ENCODE peak calls at places on chromosomes 11 and 22, in eight cellular contexts. One of them, this sample, is unnamed.

GRCh38 chr22:47808886-47809620 is 1046.6 kb downstream of the TBC1D22A start:
- DNase-seq in PC-9: no peak
- DNase-seq in thoracic aorta: no peak
- DNase-seq in AG04450: no peak
- DNase-seq in tibial artery: no peak
- DNase-seq in epithelial cell of proximal tubule: no peak
- DNase-seq in adrenal gland: peak; percentile 20
- DNase-seq in retinal pigment epithelial cell: no peak
- DNase-seq in this sample: no peak

GRCh38 chr11:77332259-77332658 is 30.8 kb upstream of the GDPD4 start:
- DNase-seq in PC-9: no peak
- DNase-seq in thoracic aorta: no peak
- DNase-seq in AG04450: no peak
- DNase-seq in tibial artery: no peak
- DNase-seq in epithelial cell of proximal tubule: no peak
- DNase-seq in adrenal gland: no peak
- DNase-seq in retinal pigment epithelial cell: no peak
- DNase-seq in this sample: no peak

GRCh38 chr11:57172031-57172430 is 9.7 kb upstream of the LRRC55 start:
- DNase-seq in PC-9: no peak
- DNase-seq in thoracic aorta: no peak
- DNase-seq in AG04450: no peak
- DNase-seq in tibial artery: no peak
- DNase-seq in epithelial cell of proximal tubule: no peak
- DNase-seq in adrenal gland: no peak
- DNase-seq in retinal pigment epithelial cell: no peak
- DNase-seq in this sample: no peak

GRCh38 chr22:45629469-45630089 is 42.1 kb upstream of the ATXN10 start:
- DNase-seq in PC-9: no peak
- DNase-seq in thoracic aorta: no peak
- DNase-seq in AG04450: no peak
- DNase-seq in tibial artery: no peak
- DNase-seq in epithelial cell of proximal tubule: no peak
- DNase-seq in adrenal gland: no peak
- DNase-seq in retinal pigment epithelial cell: no peak
- DNase-seq in this sample: no peak

GRCh38 chr11:9704620-9705019 is 40.7 kb downstream of the SWAP70 start:
- DNase-seq in PC-9: no peak
- DNase-seq in thoracic aorta: no peak
- DNase-seq in AG04450: no peak
- DNase-seq in tibial artery: no peak
- DNase-seq in epithelial cell of proximal tubule: no peak
- DNase-seq in adrenal gland: no peak
- DNase-seq in retinal pigment epithelial cell: no peak
- DNase-seq in this sample: no peak

GRCh38 chr22:20488946-20489345 is 6.6 kb downstream of the KLHL22 start:
- DNase-seq in PC-9: no peak
- DNase-seq in thoracic aorta: no peak
- DNase-seq in AG04450: no peak
- DNase-seq in tibial artery: no peak
- DNase-seq in epithelial cell of proximal tubule: no peak
- DNase-seq in adrenal gland: no peak
- DNase-seq in retinal pigment epithelial cell: no peak
- DNase-seq in this sample: no peak

GRCh38 chr11:34512810-34513673 is 552 bp downstream of the ELF5 start:
- DNase-seq in PC-9: peak; percentile 73
- DNase-seq in thoracic aorta: no peak
- DNase-seq in AG04450: no peak
- DNase-seq in tibial artery: no peak
- DNase-seq in epithelial cell of proximal tubule: no peak
- DNase-seq in adrenal gland: peak; percentile 69
- DNase-seq in retinal pigment epithelial cell: no peak
- DNase-seq in this sample: peak; percentile 89

GRCh38 chr11:64428685-64429084 is 69.7 kb downstream of the RPS6KA4 start:
- DNase-seq in PC-9: no peak
- DNase-seq in thoracic aorta: no peak
- DNase-seq in AG04450: no peak
- DNase-seq in tibial artery: no peak
- DNase-seq in epithelial cell of proximal tubule: no peak
- DNase-seq in adrenal gland: no peak
- DNase-seq in retinal pigment epithelial cell: no peak
- DNase-seq in this sample: no peak

GRCh38 chr11:121244861-121245260 is 47.7 kb upstream of the SC5D start:
- DNase-seq in PC-9: no peak
- DNase-seq in thoracic aorta: no peak
- DNase-seq in AG04450: no peak
- DNase-seq in tibial artery: no peak
- DNase-seq in epithelial cell of proximal tubule: no peak
- DNase-seq in adrenal gland: no peak
- DNase-seq in retinal pigment epithelial cell: no peak
- DNase-seq in this sample: no peak

GRCh38 chr11:134244593-134244992 is 8.6 kb downstream of the THYN1 start:
- DNase-seq in PC-9: no peak
- DNase-seq in thoracic aorta: no peak
- DNase-seq in AG04450: no peak
- DNase-seq in tibial artery: no peak
- DNase-seq in epithelial cell of proximal tubule: no peak
- DNase-seq in adrenal gland: no peak
- DNase-seq in retinal pigment epithelial cell: no peak
- DNase-seq in this sample: peak; percentile 9

GRCh38 chr22:30208631-30209603 is 37.6 kb downstream of the LIF start:
- DNase-seq in PC-9: peak; percentile 84
- DNase-seq in thoracic aorta: peak; percentile 65
- DNase-seq in AG04450: peak; percentile 86
- DNase-seq in tibial artery: peak; percentile 88
- DNase-seq in epithelial cell of proximal tubule: no peak
- DNase-seq in adrenal gland: peak; percentile 92
- DNase-seq in retinal pigment epithelial cell: no peak
- DNase-seq in this sample: no peak

GRCh38 chr22:43823353-43823908 is 11.3 kb upstream of the EFCAB6 start:
- DNase-seq in PC-9: peak; percentile 37
- DNase-seq in thoracic aorta: no peak
- DNase-seq in AG04450: no peak
- DNase-seq in tibial artery: peak; percentile 31
- DNase-seq in epithelial cell of proximal tubule: peak; percentile 72
- DNase-seq in adrenal gland: peak; percentile 43
- DNase-seq in retinal pigment epithelial cell: no peak
- DNase-seq in this sample: no peak

GRCh38 chr11:68049509-68050370 is 10.9 kb downstream of the TCIRG1 start:
- DNase-seq in PC-9: no peak
- DNase-seq in thoracic aorta: no peak
- DNase-seq in AG04450: no peak
- DNase-seq in tibial artery: no peak
- DNase-seq in epithelial cell of proximal tubule: no peak
- DNase-seq in adrenal gland: peak; percentile 55
- DNase-seq in retinal pigment epithelial cell: no peak
- DNase-seq in this sample: no peak

GRCh38 chr11:128841461-128842072 is 25.5 kb downstream of the KCNJ1 start:
- DNase-seq in PC-9: no peak
- DNase-seq in thoracic aorta: no peak
- DNase-seq in AG04450: no peak
- DNase-seq in tibial artery: no peak
- DNase-seq in epithelial cell of proximal tubule: no peak
- DNase-seq in adrenal gland: no peak
- DNase-seq in retinal pigment epithelial cell: no peak
- DNase-seq in this sample: no peak

GRCh38 chr22:48927591-48927990 is 900.1 kb downstream of the BRD1 start:
- DNase-seq in PC-9: no peak
- DNase-seq in thoracic aorta: no peak
- DNase-seq in AG04450: no peak
- DNase-seq in tibial artery: peak; percentile 27
- DNase-seq in epithelial cell of proximal tubule: no peak
- DNase-seq in adrenal gland: no peak
- DNase-seq in retinal pigment epithelial cell: no peak
- DNase-seq in this sample: no peak

GRCh38 chr11:61922539-61922938 is 5.2 kb upstream of the RAB3IL1 start:
- DNase-seq in PC-9: no peak
- DNase-seq in thoracic aorta: no peak
- DNase-seq in AG04450: peak; percentile 27
- DNase-seq in tibial artery: peak; percentile 91
- DNase-seq in epithelial cell of proximal tubule: no peak
- DNase-seq in adrenal gland: peak; percentile 80
- DNase-seq in retinal pigment epithelial cell: no peak
- DNase-seq in this sample: peak; percentile 97

GRCh38 chr11:126483796-126484195 is 128.3 kb downstream of the ST3GAL4 start:
- DNase-seq in PC-9: no peak
- DNase-seq in thoracic aorta: no peak
- DNase-seq in AG04450: no peak
- DNase-seq in tibial artery: no peak
- DNase-seq in epithelial cell of proximal tubule: no peak
- DNase-seq in adrenal gland: no peak
- DNase-seq in retinal pigment epithelial cell: no peak
- DNase-seq in this sample: no peak

GRCh38 chr11:75355051-75355450 is 3.6 kb upstream of the ARRB1 start:
- DNase-seq in PC-9: no peak
- DNase-seq in thoracic aorta: no peak
- DNase-seq in AG04450: no peak
- DNase-seq in tibial artery: no peak
- DNase-seq in epithelial cell of proximal tubule: peak; percentile 27
- DNase-seq in adrenal gland: no peak
- DNase-seq in retinal pigment epithelial cell: no peak
- DNase-seq in this sample: no peak

GRCh38 chr11:75350743-75351540 is 519 bp downstream of the ARRB1 start:
- DNase-seq in PC-9: no peak
- DNase-seq in thoracic aorta: no peak
- DNase-seq in AG04450: no peak
- DNase-seq in tibial artery: peak; percentile 82
- DNase-seq in epithelial cell of proximal tubule: no peak
- DNase-seq in adrenal gland: peak; percentile 79
- DNase-seq in retinal pigment epithelial cell: no peak
- DNase-seq in this sample: peak; percentile 62

GRCh38 chr11:75351541-75352416 is at the start of gene ARRB1:
- DNase-seq in PC-9: no peak
- DNase-seq in thoracic aorta: no peak
- DNase-seq in AG04450: no peak
- DNase-seq in tibial artery: peak; percentile 76
- DNase-seq in epithelial cell of proximal tubule: no peak
- DNase-seq in adrenal gland: peak; percentile 70
- DNase-seq in retinal pigment epithelial cell: no peak
- DNase-seq in this sample: peak; percentile 59

GRCh38 chr11:75350122-75350742 is 1.2 kb downstream of the ARRB1 start:
- DNase-seq in PC-9: no peak
- DNase-seq in thoracic aorta: no peak
- DNase-seq in AG04450: no peak
- DNase-seq in tibial artery: no peak
- DNase-seq in epithelial cell of proximal tubule: no peak
- DNase-seq in adrenal gland: no peak
- DNase-seq in retinal pigment epithelial cell: no peak
- DNase-seq in this sample: no peak

GRCh38 chr11:75352417-75353206 is 1.2 kb upstream of the ARRB1 start:
- DNase-seq in PC-9: no peak
- DNase-seq in thoracic aorta: no peak
- DNase-seq in AG04450: no peak
- DNase-seq in tibial artery: peak; percentile 73
- DNase-seq in epithelial cell of proximal tubule: no peak
- DNase-seq in adrenal gland: peak; percentile 71
- DNase-seq in retinal pigment epithelial cell: no peak
- DNase-seq in this sample: no peak
- TF ChIP-seq CTCF in PC-9: no peak
- TF ChIP-seq CTCF in thoracic aorta: no peak
- TF ChIP-seq CTCF in AG04450: no peak
- TF ChIP-seq CTCF in tibial artery: no peak
- TF ChIP-seq CTCF in epithelial cell of proximal tubule: no peak
- TF ChIP-seq CTCF in adrenal gland: no peak
- TF ChIP-seq CTCF in retinal pigment epithelial cell: no peak
- TF ChIP-seq CTCF in this sample: no peak

DNA sequence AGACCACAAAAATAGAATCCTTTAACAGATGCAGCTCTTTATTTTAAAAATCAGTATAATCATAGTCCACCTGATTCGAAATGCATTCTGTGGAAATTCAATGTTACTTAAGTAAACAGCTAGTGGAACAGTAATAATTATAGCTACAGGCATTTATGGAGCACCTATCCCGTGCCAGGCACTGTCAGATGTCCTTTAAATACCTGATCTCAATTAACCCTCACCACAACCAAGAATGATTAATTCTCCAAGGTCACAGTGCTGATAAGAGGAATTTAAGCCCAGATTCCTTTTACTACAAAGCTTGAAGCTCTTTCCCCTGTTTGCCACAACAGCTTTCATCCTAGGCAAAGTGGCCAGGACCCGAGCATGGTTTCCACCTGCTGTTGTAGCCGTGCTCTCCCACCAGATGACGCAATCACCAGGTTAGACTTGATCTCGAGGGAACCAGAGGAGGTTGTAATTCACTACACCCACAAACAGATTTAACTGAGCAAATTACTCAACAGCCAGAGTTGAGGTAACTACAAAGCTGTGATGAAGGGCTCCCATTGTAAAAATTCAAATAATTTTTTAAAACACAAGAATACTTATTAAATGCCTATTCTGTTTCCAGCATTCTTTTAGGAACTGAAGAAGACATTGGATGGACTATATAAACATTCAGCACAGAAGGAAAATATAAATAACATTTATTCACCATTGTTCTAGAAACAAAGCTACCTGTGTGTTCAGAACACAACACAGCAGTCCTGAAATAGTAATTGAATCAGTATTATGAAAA is 10.3 kb downstream of the PRDM10 start:
- DNase-seq in PC-9: peak; percentile 74
- DNase-seq in thoracic aorta: no peak
- DNase-seq in AG04450: no peak
- DNase-seq in tibial artery: no peak
- DNase-seq in epithelial cell of proximal tubule: no peak
- DNase-seq in adrenal gland: peak; percentile 70
- DNase-seq in retinal pigment epithelial cell: peak; percentile 78
- DNase-seq in this sample: no peak
- TF ChIP-seq CTCF in PC-9: no peak
- TF ChIP-seq CTCF in thoracic aorta: no peak
- TF ChIP-seq CTCF in AG04450: no peak
- TF ChIP-seq CTCF in tibial artery: no peak
- TF ChIP-seq CTCF in epithelial cell of proximal tubule: peak; percentile 81
- TF ChIP-seq CTCF in adrenal gland: peak; percentile 11
- TF ChIP-seq CTCF in retinal pigment epithelial cell: peak; percentile 68
- TF ChIP-seq CTCF in this sample: no peak

DNA sequence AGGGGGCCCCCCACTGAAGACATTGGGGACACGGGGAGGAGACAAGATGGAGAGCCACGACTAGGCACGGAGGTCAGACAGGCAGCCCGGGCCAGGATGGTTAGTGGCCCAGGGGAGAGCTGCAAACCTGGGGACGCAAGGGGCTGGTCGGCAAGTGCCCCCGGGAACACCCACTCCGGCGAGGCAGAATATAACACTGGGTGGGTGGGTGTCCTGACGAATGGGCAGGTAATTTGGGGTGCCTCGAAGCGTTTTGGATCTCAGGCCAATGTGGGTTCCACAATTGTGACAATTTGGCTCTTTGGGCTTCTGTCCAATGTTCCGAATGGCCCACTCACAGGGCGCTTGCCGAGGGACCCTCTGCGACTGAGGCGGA is 9.9 kb downstream of the IGF2 start:
- DNase-seq in PC-9: no peak
- DNase-seq in thoracic aorta: no peak
- DNase-seq in AG04450: no peak
- DNase-seq in tibial artery: no peak
- DNase-seq in epithelial cell of proximal tubule: no peak
- DNase-seq in adrenal gland: no peak
- DNase-seq in retinal pigment epithelial cell: no peak
- DNase-seq in this sample: no peak
- TF ChIP-seq CTCF in PC-9: no peak
- TF ChIP-seq CTCF in thoracic aorta: no peak
- TF ChIP-seq CTCF in AG04450: no peak
- TF ChIP-seq CTCF in tibial artery: no peak
- TF ChIP-seq CTCF in epithelial cell of proximal tubule: no peak
- TF ChIP-seq CTCF in adrenal gland: no peak
- TF ChIP-seq CTCF in retinal pigment epithelial cell: no peak
- TF ChIP-seq CTCF in this sample: no peak

GRCh38 chr11:44658451-44658850 is 68.3 kb upstream of the TSPAN18 start:
- DNase-seq in PC-9: no peak
- DNase-seq in thoracic aorta: no peak
- DNase-seq in AG04450: no peak
- DNase-seq in tibial artery: no peak
- DNase-seq in epithelial cell of proximal tubule: no peak
- DNase-seq in adrenal gland: peak; percentile 70
- DNase-seq in retinal pigment epithelial cell: no peak
- DNase-seq in this sample: peak; percentile 66
- TF ChIP-seq CTCF in PC-9: peak; percentile 42
- TF ChIP-seq CTCF in thoracic aorta: no peak
- TF ChIP-seq CTCF in AG04450: peak; percentile 37
- TF ChIP-seq CTCF in tibial artery: no peak
- TF ChIP-seq CTCF in epithelial cell of proximal tubule: peak; percentile 64
- TF ChIP-seq CTCF in adrenal gland: peak; percentile 47
- TF ChIP-seq CTCF in retinal pigment epithelial cell: peak; percentile 48
- TF ChIP-seq CTCF in this sample: peak; percentile 77